ENCODE peak calls at places on chromosomes 1 and 21, in five cellular contexts. One of them, this sample, is unnamed.

GRCh38 chr1:32743380-32744062 is 41.0 kb upstream of the SYNC start:
- DNase-seq in IMR-90: no peak
- DNase-seq in A549: no peak
- DNase-seq in K562: no peak
- DNase-seq in HepG2: no peak
- DNase-seq in this sample: no peak

GRCh38 chr1:208431721-208432120 is 187.5 kb upstream of the PLXNA2 start:
- DNase-seq in IMR-90: peak; percentile 53
- DNase-seq in A549: peak; percentile 13
- DNase-seq in K562: no peak
- DNase-seq in HepG2: no peak
- DNase-seq in this sample: no peak

GRCh38 chr1:155071701-155072100 is 6.9 kb upstream of the EFNA3 start:
- DNase-seq in IMR-90: no peak
- DNase-seq in A549: no peak
- DNase-seq in K562: peak; percentile 42
- DNase-seq in HepG2: no peak
- DNase-seq in this sample: no peak

GRCh38 chr1:214280386-214281029 is 451 bp upstream of the SMYD2 start:
- DNase-seq in IMR-90: peak; percentile 37
- DNase-seq in A549: peak; percentile 54
- DNase-seq in K562: no peak
- DNase-seq in HepG2: peak; percentile 55
- DNase-seq in this sample: peak; percentile 45

GRCh38 chr1:202704601-202705000 is 5.7 kb downstream of the SYT2 start:
- DNase-seq in IMR-90: no peak
- DNase-seq in A549: no peak
- DNase-seq in K562: no peak
- DNase-seq in HepG2: no peak
- DNase-seq in this sample: no peak

GRCh38 chr1:227234998-227235405 is 83.3 kb downstream of the CDC42BPA start:
- DNase-seq in IMR-90: peak; percentile 73
- DNase-seq in A549: peak; percentile 87
- DNase-seq in K562: peak; percentile 79
- DNase-seq in HepG2: peak; percentile 83
- DNase-seq in this sample: peak; percentile 77

GRCh38 chr1:118948351-118948750 is 39.8 kb downstream of the TBX15 start:
- DNase-seq in IMR-90: no peak
- DNase-seq in A549: no peak
- DNase-seq in K562: no peak
- DNase-seq in HepG2: no peak
- DNase-seq in this sample: no peak

GRCh38 chr1:70410604-70411359 is at the start of gene CTH:
- DNase-seq in IMR-90: peak; percentile 95
- DNase-seq in A549: peak; percentile 96
- DNase-seq in K562: peak; percentile 93
- DNase-seq in HepG2: peak; percentile 94
- DNase-seq in this sample: peak; percentile 99

GRCh38 chr1:8349961-8350360 is 32.0 kb downstream of the SLC45A1 start:
- DNase-seq in IMR-90: no peak
- DNase-seq in A549: no peak
- DNase-seq in K562: no peak
- DNase-seq in HepG2: no peak
- DNase-seq in this sample: no peak

GRCh38 chr21:17441370-17441769 is 71.5 kb upstream of the CXADR start:
- DNase-seq in IMR-90: peak; percentile 42
- DNase-seq in A549: peak; percentile 34
- DNase-seq in K562: no peak
- DNase-seq in HepG2: peak; percentile 97
- DNase-seq in this sample: no peak

GRCh38 chr1:103197266-103197665 is 88.9 kb upstream of the COL11A1 start:
- DNase-seq in IMR-90: peak; percentile 49
- DNase-seq in A549: no peak
- DNase-seq in K562: no peak
- DNase-seq in HepG2: no peak
- DNase-seq in this sample: no peak

GRCh38 chr1:182676321-182676720 is 8.1 kb downstream of the RGS8 start:
- DNase-seq in IMR-90: no peak
- DNase-seq in A549: no peak
- DNase-seq in K562: no peak
- DNase-seq in HepG2: no peak
- DNase-seq in this sample: no peak

GRCh38 chr1:13587256-13588030 is 3.8 kb downstream of the PDPN start:
- DNase-seq in IMR-90: no peak
- DNase-seq in A549: no peak
- DNase-seq in K562: no peak
- DNase-seq in HepG2: no peak
- DNase-seq in this sample: no peak

GRCh38 chr1:100400332-100400933 is 48.1 kb downstream of the CDC14A start:
- DNase-seq in IMR-90: no peak
- DNase-seq in A549: no peak
- DNase-seq in K562: no peak
- DNase-seq in HepG2: peak; percentile 37
- DNase-seq in this sample: no peak

DNA sequence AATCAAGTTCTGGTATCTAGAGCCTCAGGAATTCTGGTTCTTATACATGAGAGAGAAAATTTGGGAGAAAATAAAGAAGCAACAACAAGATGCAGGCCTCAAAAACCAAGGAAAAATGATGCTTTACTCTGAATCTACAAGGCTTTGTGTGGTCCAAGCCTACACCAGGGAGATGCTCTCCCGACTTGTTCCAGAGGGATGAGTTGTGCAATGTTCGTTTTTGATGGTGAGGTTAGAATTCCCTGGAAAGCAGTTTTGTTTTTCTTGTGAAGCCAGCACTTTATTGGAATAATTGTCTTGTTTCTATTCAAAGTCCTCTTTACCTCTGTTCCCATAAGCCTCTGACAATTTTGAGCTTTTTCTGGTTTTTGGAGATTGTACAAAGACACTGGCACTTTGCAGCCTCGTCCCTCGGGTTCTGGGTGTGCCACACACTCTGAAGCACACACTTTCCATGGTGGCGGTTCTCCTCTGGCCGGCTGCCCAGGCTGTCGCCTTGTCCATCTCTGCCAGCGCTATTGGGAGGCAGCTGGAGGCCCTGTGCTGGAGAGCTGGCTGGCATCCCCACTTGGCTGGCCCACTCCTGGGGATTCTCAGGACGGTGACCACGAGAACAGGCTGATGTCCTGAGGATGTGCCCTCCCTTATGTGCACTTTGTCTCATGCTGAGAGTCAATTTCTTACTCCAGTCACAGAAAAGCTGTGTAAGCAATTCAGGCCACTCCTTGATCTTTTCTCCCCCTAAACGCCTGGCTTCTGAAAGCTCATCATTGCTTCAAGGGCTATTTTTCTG is 70.2 kb downstream of the EDEM3 start:
- DNase-seq in IMR-90: no peak
- DNase-seq in A549: no peak
- DNase-seq in K562: no peak
- DNase-seq in HepG2: no peak
- DNase-seq in this sample: no peak
- TF ChIP-seq BHLHE40 in IMR-90: no peak
- TF ChIP-seq BHLHE40 in A549: no peak
- TF ChIP-seq BHLHE40 in K562: no peak
- TF ChIP-seq BHLHE40 in HepG2: no peak
- TF ChIP-seq BHLHE40 in this sample: no peak

GRCh38 chr1:2300004-2300771 is 72.1 kb downstream of the SKI start:
- DNase-seq in IMR-90: no peak
- DNase-seq in A549: no peak
- DNase-seq in K562: no peak
- DNase-seq in HepG2: no peak
- DNase-seq in this sample: no peak
- TF ChIP-seq BHLHE40 in IMR-90: no peak
- TF ChIP-seq BHLHE40 in A549: no peak
- TF ChIP-seq BHLHE40 in K562: no peak
- TF ChIP-seq BHLHE40 in HepG2: no peak
- TF ChIP-seq BHLHE40 in this sample: no peak

GRCh38 chr1:3412376-3412775 is 42.1 kb upstream of the ARHGEF16 start:
- DNase-seq in IMR-90: no peak
- DNase-seq in A549: no peak
- DNase-seq in K562: no peak
- DNase-seq in HepG2: no peak
- DNase-seq in this sample: no peak
- TF ChIP-seq BHLHE40 in IMR-90: no peak
- TF ChIP-seq BHLHE40 in A549: no peak
- TF ChIP-seq BHLHE40 in K562: no peak
- TF ChIP-seq BHLHE40 in HepG2: no peak
- TF ChIP-seq BHLHE40 in this sample: no peak

GRCh38 chr1:24284156-24284471 is 35.0 kb upstream of the GRHL3 start:
- DNase-seq in IMR-90: no peak
- DNase-seq in A549: no peak
- DNase-seq in K562: no peak
- DNase-seq in HepG2: no peak
- DNase-seq in this sample: no peak
- TF ChIP-seq BHLHE40 in IMR-90: no peak
- TF ChIP-seq BHLHE40 in A549: no peak
- TF ChIP-seq BHLHE40 in K562: no peak
- TF ChIP-seq BHLHE40 in HepG2: no peak
- TF ChIP-seq BHLHE40 in this sample: no peak

GRCh38 chr1:84146375-84147032 is 2.4 kb downstream of the PRKACB start:
- DNase-seq in IMR-90: peak; percentile 78
- DNase-seq in A549: peak; percentile 6
- DNase-seq in K562: no peak
- DNase-seq in HepG2: no peak
- DNase-seq in this sample: no peak

GRCh38 chr1:84143796-84144565 is at the start of gene PRKACB:
- DNase-seq in IMR-90: peak; percentile 62
- DNase-seq in A549: no peak
- DNase-seq in K562: no peak
- DNase-seq in HepG2: no peak
- DNase-seq in this sample: no peak

GRCh38 chr1:84145051-84145450 is 980 bp downstream of the PRKACB start:
- DNase-seq in IMR-90: peak; percentile 23
- DNase-seq in A549: no peak
- DNase-seq in K562: no peak
- DNase-seq in HepG2: no peak
- DNase-seq in this sample: no peak

GRCh38 chr1:84141177-84142003 is 2.7 kb upstream of the PRKACB start:
- DNase-seq in IMR-90: peak; percentile 40
- DNase-seq in A549: no peak
- DNase-seq in K562: no peak
- DNase-seq in HepG2: no peak
- DNase-seq in this sample: no peak
- TF ChIP-seq BHLHE40 in IMR-90: no peak
- TF ChIP-seq BHLHE40 in A549: no peak
- TF ChIP-seq BHLHE40 in K562: no peak
- TF ChIP-seq BHLHE40 in HepG2: no peak
- TF ChIP-seq BHLHE40 in this sample: no peak